ENCODE peak calls at places on chromosomes 11 and 22, in five cellular contexts. One of them, this sample, is unnamed.
A peak's percentile ranks its signal among the peaks of the same experiment; 100 is the strongest.

GRCh38 chr11:65278351-65278750 is 16.6 kb downstream of the POLA2 start:
- DNase-seq in lower lobe of right lung: no peak
- DNase-seq in stomach: no peak
- DNase-seq in kidney tubule cell: peak; percentile 41
- DNase-seq in left ventricle myocardium inferior: no peak
- DNase-seq in this sample: no peak

GRCh38 chr11:106733518-106734162 is 284.6 kb downstream of the GUCY1A2 start:
- DNase-seq in kidney tubule cell: peak; percentile 47
- DNase-seq in left ventricle myocardium inferior: no peak
- DNase-seq in lower lobe of right lung: no peak
- DNase-seq in stomach: no peak
- DNase-seq in this sample: no peak

GRCh38 chr11:128948583-128948982 is 5.9 kb upstream of the TP53AIP1 start:
- DNase-seq in left ventricle myocardium inferior: no peak
- DNase-seq in stomach: no peak
- DNase-seq in lower lobe of right lung: no peak
- DNase-seq in kidney tubule cell: no peak
- DNase-seq in this sample: peak; percentile 37

GRCh38 chr11:63516109-63516508 is 10.2 kb downstream of the LGALS12 start:
- DNase-seq in stomach: no peak
- DNase-seq in lower lobe of right lung: no peak
- DNase-seq in kidney tubule cell: no peak
- DNase-seq in left ventricle myocardium inferior: no peak
- DNase-seq in this sample: no peak

GRCh38 chr22:30158277-30158676 is 78.0 kb downstream of the HORMAD2 start:
- DNase-seq in left ventricle myocardium inferior: no peak
- DNase-seq in kidney tubule cell: no peak
- DNase-seq in lower lobe of right lung: no peak
- DNase-seq in stomach: no peak
- DNase-seq in this sample: no peak

GRCh38 chr11:47215366-47215925 is 672 bp downstream of the DDB2 start:
- DNase-seq in stomach: no peak
- DNase-seq in left ventricle myocardium inferior: no peak
- DNase-seq in kidney tubule cell: no peak
- DNase-seq in lower lobe of right lung: no peak
- DNase-seq in this sample: no peak

GRCh38 chr11:92702771-92703170 is 266.7 kb upstream of the MTNR1B start:
- DNase-seq in stomach: no peak
- DNase-seq in left ventricle myocardium inferior: no peak
- DNase-seq in lower lobe of right lung: no peak
- DNase-seq in kidney tubule cell: peak; percentile 20
- DNase-seq in this sample: no peak

GRCh38 chr22:42656578-42656977 is 7.4 kb upstream of the CYB5R3 start:
- DNase-seq in stomach: no peak
- DNase-seq in lower lobe of right lung: no peak
- DNase-seq in left ventricle myocardium inferior: no peak
- DNase-seq in kidney tubule cell: no peak
- DNase-seq in this sample: no peak

GRCh38 chr11:57482782-57483569 is 22.6 kb downstream of the RTN4RL2 start:
- DNase-seq in kidney tubule cell: peak; percentile 28
- DNase-seq in lower lobe of right lung: peak; percentile 56
- DNase-seq in left ventricle myocardium inferior: peak; percentile 40
- DNase-seq in stomach: peak; percentile 44
- DNase-seq in this sample: peak; percentile 62

GRCh38 chr11:73197348-73197747 is 20.7 kb upstream of the P2RY2 start:
- DNase-seq in left ventricle myocardium inferior: no peak
- DNase-seq in stomach: no peak
- DNase-seq in lower lobe of right lung: peak; percentile 15
- DNase-seq in kidney tubule cell: peak; percentile 33
- DNase-seq in this sample: no peak

GRCh38 chr11:102727890-102728289 is 3.1 kb upstream of the MMP8 start:
- DNase-seq in stomach: no peak
- DNase-seq in lower lobe of right lung: no peak
- DNase-seq in left ventricle myocardium inferior: no peak
- DNase-seq in kidney tubule cell: no peak
- DNase-seq in this sample: peak; percentile 90

GRCh38 chr11:61828629-61829407 is 718 bp downstream of the FADS2 start:
- DNase-seq in stomach: no peak
- DNase-seq in left ventricle myocardium inferior: peak; percentile 62
- DNase-seq in kidney tubule cell: peak; percentile 41
- DNase-seq in lower lobe of right lung: peak; percentile 62
- DNase-seq in this sample: peak; percentile 60

GRCh38 chr11:32056445-32056844 is 34.4 kb upstream of the RCN1 start:
- DNase-seq in stomach: no peak
- DNase-seq in left ventricle myocardium inferior: no peak
- DNase-seq in lower lobe of right lung: no peak
- DNase-seq in kidney tubule cell: no peak
- DNase-seq in this sample: no peak

GRCh38 chr11:41320233-41320993 is 139.0 kb downstream of the LRRC4C start:
- DNase-seq in kidney tubule cell: peak; percentile 23
- DNase-seq in left ventricle myocardium inferior: no peak
- DNase-seq in lower lobe of right lung: no peak
- DNase-seq in stomach: no peak
- DNase-seq in this sample: no peak

GRCh38 chr11:8040921-8041285 is 40.1 kb upstream of the TUB start:
- DNase-seq in lower lobe of right lung: no peak
- DNase-seq in left ventricle myocardium inferior: no peak
- DNase-seq in kidney tubule cell: no peak
- DNase-seq in stomach: no peak
- DNase-seq in this sample: no peak

GRCh38 chr11:69918231-69918937 is 99.2 kb upstream of the FGF3 start:
- DNase-seq in stomach: peak; percentile 74
- DNase-seq in lower lobe of right lung: peak; percentile 39
- DNase-seq in left ventricle myocardium inferior: peak; percentile 50
- DNase-seq in kidney tubule cell: no peak
- DNase-seq in this sample: no peak

GRCh38 chr22:41910599-41911291 is 4.1 kb downstream of the SHISA8 start:
- DNase-seq in left ventricle myocardium inferior: peak; percentile 56
- DNase-seq in lower lobe of right lung: no peak
- DNase-seq in stomach: peak; percentile 61
- DNase-seq in kidney tubule cell: peak; percentile 14
- DNase-seq in this sample: peak; percentile 26

GRCh38 chr11:119169272-119169719 is 771 bp downstream of the NLRX1 start:
- DNase-seq in kidney tubule cell: peak; percentile 89
- DNase-seq in lower lobe of right lung: peak; percentile 60
- DNase-seq in stomach: peak; percentile 33
- DNase-seq in left ventricle myocardium inferior: peak; percentile 35
- DNase-seq in this sample: peak; percentile 50

GRCh38 chr11:82980292-82980691 is 78.8 kb downstream of the DDIAS start:
- DNase-seq in left ventricle myocardium inferior: no peak
- DNase-seq in lower lobe of right lung: no peak
- DNase-seq in stomach: no peak
- DNase-seq in kidney tubule cell: peak; percentile 91
- DNase-seq in this sample: peak; percentile 90

GRCh38 chr11:44469412-44469811 is 96.1 kb upstream of the CD82 start:
- DNase-seq in kidney tubule cell: no peak
- DNase-seq in stomach: no peak
- DNase-seq in left ventricle myocardium inferior: no peak
- DNase-seq in lower lobe of right lung: no peak
- DNase-seq in this sample: no peak

This sample was measured in dermis blood vessel endothelial cell.